ENCODE peak calls at places on chromosome X, in nine cellular contexts. R is A549; K is D341Med; Z is NCI-H2171 treated with DMSO at 0.1 percent for 48 hours; G is NT2/D1; Q is activated naive CD8-positive, alpha-beta T cell treated with anti-CD3 and anti-CD28 coated beads, Interleukin-2, amount 50 U/mL, for 24 hours; F is HEK293T; L is germinal center; X is activated gamma-delta T cell. P is an unnamed sample.

GRCh38 chrX:139770366-139770765 is 62.4 kb upstream of the MCF2 start:
- DNase-seq in R (no peak), K (no peak), Z (no peak), G (no peak), Q (no peak), F (no peak), L (no peak), X (no peak), P (no peak)

GRCh38 chrX:16882188-16882587 is 12.0 kb upstream of the RBBP7 start:
- DNase-seq in R (no peak), K (no peak), Z (peak; percentile 8), G (no peak), Q (peak; percentile 10), F (no peak), L (peak; percentile 21), X (no peak), P (peak; percentile 76)

GRCh38 chrX:102765794-102766193 is 45.3 kb downstream of the GPRASP3 start:
- DNase-seq in R (no peak), K (no peak), Z (no peak), G (no peak), Q (no peak), F (no peak), L (no peak), X (no peak), P (no peak)

GRCh38 chrX:81237516-81237915 is 35.6 kb downstream of the SH3BGRL start:
- DNase-seq in R (no peak), K (no peak), Z (no peak), G (no peak), Q (no peak), F (no peak), L (no peak), X (no peak), P (peak; percentile 20)

GRCh38 chrX:24148535-24149345 is 789 bp upstream of the ZFX start:
- DNase-seq in R (no peak), K (no peak), Z (no peak), G (no peak), Q (no peak), F (no peak), L (peak; percentile 18), X (no peak), P (no peak)

GRCh38 chrX:140360924-140361323 is 143.9 kb downstream of the SOX3 start:
- DNase-seq in R (no peak), K (no peak), Z (no peak), G (no peak), Q (no peak), F (no peak), L (no peak), X (no peak), P (no peak)

GRCh38 chrX:38400401-38400910 is 48.1 kb downstream of the OTC start:
- DNase-seq in R (no peak), K (no peak), Z (no peak), G (no peak), Q (no peak), F (no peak), L (no peak), X (no peak), P (no peak)

GRCh38 chrX:123175366-123176122 is 8.5 kb upstream of the GRIA3 start:
- DNase-seq in R (no peak), K (no peak), Z (no peak), G (no peak), Q (no peak), F (no peak), L (no peak), X (no peak), P (no peak)

GRCh38 chrX:14508025-14508690 is 21.2 kb upstream of the GLRA2 start:
- DNase-seq in R (no peak), K (no peak), Z (no peak), G (no peak), Q (no peak), F (no peak), L (no peak), X (no peak), P (peak; percentile 34)

GRCh38 chrX:72145181-72145580 is 13.5 kb upstream of the RTL5 start:
- DNase-seq in R (no peak), K (no peak), Z (no peak), G (no peak), Q (no peak), F (no peak), L (no peak), X (no peak), P (no peak)

GRCh38 chrX:110600745-110601310 is 194.8 kb downstream of the CHRDL1 start:
- DNase-seq in R (no peak), K (no peak), Z (no peak), G (peak; percentile 2), Q (no peak), F (no peak), L (no peak), X (no peak), P (no peak)

GRCh38 chrX:101078716-101079115 is at the start of gene TMEM35A:
- DNase-seq in R (no peak), K (no peak), Z (no peak), G (peak; percentile 33), Q (no peak), F (no peak), L (no peak), X (no peak), P (no peak)

GRCh38 chrX:104913348-104913747 is 307.1 kb downstream of the TEX13A start:
- DNase-seq in R (no peak), K (peak; percentile 8), Z (no peak), G (peak; percentile 6), Q (no peak), F (peak; percentile 37), L (no peak), X (no peak), P (peak; percentile 2)

GRCh38 chrX:42755820-42756219 is 22.1 kb downstream of the PPP1R2C start:
- DNase-seq in R (peak; percentile 1), K (no peak), Z (no peak), G (no peak), Q (no peak), F (no peak), L (no peak), X (no peak), P (no peak)

GRCh38 chrX:39398973-39399268 is 597.7 kb downstream of the MID1IP1 start:
- DNase-seq in R (no peak), K (no peak), Z (peak; percentile 3), G (no peak), Q (no peak), F (no peak), L (no peak), X (no peak), P (no peak)

GRCh38 chrX:69565247-69565815 is 50.6 kb upstream of the EDA start:
- DNase-seq in R (no peak), K (no peak), Z (no peak), G (no peak), Q (no peak), F (no peak), L (no peak), X (no peak), P (no peak)

GRCh38 chrX:14932136-14932535 is 58.9 kb downstream of the MOSPD2 start:
- DNase-seq in R (no peak), K (no peak), Z (no peak), G (no peak), Q (no peak), F (no peak), L (no peak), X (no peak), P (no peak)

GRCh38 chrX:117517994-117518393 is 598.6 kb downstream of the KLHL13 start:
- DNase-seq in R (no peak), K (no peak), Z (no peak), G (no peak), Q (no peak), F (no peak), L (no peak), X (no peak), P (no peak)

GRCh38 chrX:47637546-47638195 is 7.9 kb upstream of the CFP start:
- DNase-seq in R (no peak), K (no peak), Z (no peak), G (no peak), Q (no peak), F (no peak), L (peak; percentile 81), X (no peak), P (no peak)

GRCh38 chrX:23785564-23785963 is 2.6 kb downstream of the SAT1 start:
- DNase-seq in R (no peak), K (no peak), Z (no peak), G (no peak), Q (no peak), F (no peak), L (no peak), X (no peak), P (no peak)

GRCh38 chrX:18884916-18885315 is 99.0 kb downstream of the PHKA2 start:
- DNase-seq in R (no peak), K (no peak), Z (no peak), G (no peak), Q (no peak), F (no peak), L (no peak), X (no peak), P (peak; percentile 35)

GRCh38 chrX:23756165-23756564 is 13.1 kb upstream of the ACOT9 start:
- DNase-seq in R (peak; percentile 41), K (peak; percentile 43), Z (no peak), G (peak; percentile 63), Q (peak; percentile 49), F (peak; percentile 64), L (peak; percentile 32), X (no peak), P (no peak)

GRCh38 chrX:129310000-129310399 is 213.3 kb downstream of the SMARCA1 start:
- DNase-seq in R (no peak), K (no peak), Z (no peak), G (peak; percentile 15), Q (no peak), F (no peak), L (no peak), X (no peak), P (no peak)

P was measured in T47D.